ENCODE peak calls at places on chromosome 5, in eight cellular contexts. F, G, O, U, Z, B, T and N are unnamed samples.

GRCh38 chr5:150809363-150809762 is 30.8 kb downstream of the SMIM3 start:
- DNase-seq in F (no peak), G (no peak), O (no peak), U (no peak), Z (no peak), B (no peak), T (no peak), N (no peak)

GRCh38 chr5:134071850-134072207 is 42.7 kb upstream of the TCF7 start:
- DNase-seq in F (no peak), G (no peak), O (no peak), U (no peak), Z (no peak), B (no peak), T (no peak), N (no peak)

GRCh38 chr5:175683231-175683630 is 25.4 kb downstream of the HRH2 start:
- DNase-seq in F (no peak), G (no peak), O (no peak), U (no peak), Z (no peak), B (no peak), T (no peak), N (no peak)

GRCh38 chr5:164091836-164092235 is 586.4 kb downstream of the MAT2B start:
- DNase-seq in F (no peak), G (no peak), O (no peak), U (no peak), Z (no peak), B (no peak), T (no peak), N (no peak)

GRCh38 chr5:55888205-55888604 is 37.0 kb downstream of the IL31RA start:
- DNase-seq in F (no peak), G (no peak), O (no peak), U (no peak), Z (no peak), B (no peak), T (no peak), N (no peak)

GRCh38 chr5:32014345-32014744 is 159.8 kb downstream of the GOLPH3 start:
- DNase-seq in F (no peak), G (no peak), O (no peak), U (no peak), Z (no peak), B (no peak), T (no peak), N (no peak)

GRCh38 chr5:122673343-122673742 is 101.5 kb upstream of the SNX2 start:
- DNase-seq in F (no peak), G (no peak), O (no peak), U (no peak), Z (no peak), B (peak; percentile 54), T (no peak), N (peak; percentile 56)

GRCh38 chr5:140253985-140254384 is 48.9 kb downstream of the PFDN1 start:
- DNase-seq in F (no peak), G (no peak), O (no peak), U (no peak), Z (peak; percentile 58), B (no peak), T (no peak), N (no peak)

GRCh38 chr5:17257705-17258273 is 40.4 kb downstream of the BASP1 start:
- DNase-seq in F (no peak), G (no peak), O (no peak), U (no peak), Z (no peak), B (peak; percentile 61), T (no peak), N (no peak)

GRCh38 chr5:90131734-90132133 is 277.8 kb downstream of the CETN3 start:
- DNase-seq in F (no peak), G (no peak), O (no peak), U (no peak), Z (no peak), B (peak; percentile 4), T (no peak), N (no peak)

GRCh38 chr5:143471041-143471509 is 67.6 kb upstream of the NR3C1 start:
- DNase-seq in F (no peak), G (no peak), O (no peak), U (no peak), Z (no peak), B (peak; percentile 27), T (no peak), N (no peak)

GRCh38 chr5:28301676-28302075 is 1263.3 kb upstream of the CDH9 start:
- DNase-seq in F (no peak), G (no peak), O (no peak), U (no peak), Z (peak; percentile 53), B (peak; percentile 88), T (no peak), N (peak; percentile 87)

GRCh38 chr5:108381034-108381954 is 604 bp downstream of the FBXL17 start:
- DNase-seq in F (peak; percentile 63), G (peak; percentile 56), O (peak; percentile 80), U (no peak), Z (peak; percentile 81), B (peak; percentile 68), T (peak; percentile 70), N (no peak)

GRCh38 chr5:96292582-96293247 is 140.3 kb downstream of the PCSK1 start:
- DNase-seq in F (no peak), G (no peak), O (no peak), U (no peak), Z (no peak), B (peak; percentile 78), T (no peak), N (no peak)

GRCh38 chr5:75361310-75361709 is 24.3 kb downstream of the HMGCR start:
- DNase-seq in F (no peak), G (no peak), O (no peak), U (no peak), Z (no peak), B (no peak), T (no peak), N (no peak)

GRCh38 chr5:171825046-171825445 is 39.4 kb downstream of the SMIM23 start:
- DNase-seq in F (no peak), G (no peak), O (no peak), U (no peak), Z (no peak), B (no peak), T (no peak), N (no peak)

GRCh38 chr5:177133845-177134652 is 476 bp downstream of the NSD1 start:
- DNase-seq in F (no peak), G (no peak), O (peak; percentile 47), U (no peak), Z (peak; percentile 49), B (no peak), T (peak; percentile 41), N (no peak)

GRCh38 chr5:62780888-62781287 is 202.3 kb downstream of the LRRC70 start:
- DNase-seq in F (no peak), G (no peak), O (no peak), U (no peak), Z (no peak), B (no peak), T (no peak), N (no peak)

GRCh38 chr5:160280384-160281090 is 31.8 kb downstream of the CCNJL start:
- DNase-seq in F (no peak), G (no peak), O (no peak), U (no peak), Z (no peak), B (no peak), T (no peak), N (no peak)

GRCh38 chr5:120088831-120089230 is 375.3 kb upstream of the PRR16 start:
- DNase-seq in F (no peak), G (no peak), O (no peak), U (no peak), Z (no peak), B (no peak), T (no peak), N (no peak)

GRCh38 chr5:126338516-126339153 is 84.6 kb upstream of the GRAMD2B start:
- DNase-seq in F (no peak), G (no peak), O (no peak), U (no peak), Z (no peak), B (no peak), T (no peak), N (no peak)

GRCh38 chr5:153565822-153566221 is 75.4 kb downstream of the GRIA1 start:
- DNase-seq in F (no peak), G (no peak), O (no peak), U (no peak), Z (no peak), B (peak; percentile 82), T (no peak), N (peak; percentile 65)